ENCODE peak calls at places on chromosomes 6 and 20, in nine cellular contexts. Q is psoas muscle; T is left lung; H is endodermal cell; M is CD4-positive, alpha-beta T cell; L is heart left ventricle; V is trophoblast cell; G is CD8-positive, alpha-beta T cell; Y is GM23338. I is an unnamed sample.

GRCh38 chr20:11716239-11716944 is 201.3 kb upstream of the BTBD3 start:
- DNase-seq in Q (no peak), T (no peak), H (peak), M (no peak), L (no peak), V (peak), G (no peak), Y (peak), I (no peak)

GRCh38 chr6:150566486-150566885 is 33.2 kb upstream of the PLEKHG1 start:
- DNase-seq in Q (no peak), T (no peak), H (no peak), M (no peak), L (no peak), V (no peak), G (no peak), Y (no peak), I (no peak)

GRCh38 chr20:37681384-37681977 is 12.3 kb upstream of the CTNNBL1 start:
- DNase-seq in Q (no peak), T (no peak), H (peak), M (no peak), L (no peak), V (no peak), G (no peak), Y (peak), I (no peak)

GRCh38 chr20:11451793-11452291 is 465.9 kb upstream of the BTBD3 start:
- DNase-seq in Q (no peak), T (no peak), H (peak), M (no peak), L (no peak), V (no peak), G (no peak), Y (peak), I (peak)

GRCh38 chr6:143096403-143096802 is 35.7 kb downstream of the AIG1 start:
- DNase-seq in Q (no peak), T (no peak), H (no peak), M (no peak), L (no peak), V (no peak), G (no peak), Y (no peak), I (no peak)

GRCh38 chr20:3616250-3616649 is 46.9 kb downstream of the GFRA4 start:
- DNase-seq in Q (no peak), T (peak), H (peak), M (no peak), L (peak), V (no peak), G (no peak), Y (peak), I (no peak)

GRCh38 chr6:14412026-14412425 is 294.5 kb downstream of the CD83 start:
- DNase-seq in Q (no peak), T (no peak), H (no peak), M (no peak), L (no peak), V (no peak), G (no peak), Y (no peak), I (no peak)

GRCh38 chr6:67639161-67639560 is 995.9 kb upstream of the ADGRB3 start:
- DNase-seq in Q (no peak), T (no peak), H (no peak), M (no peak), L (no peak), V (no peak), G (no peak), Y (no peak), I (no peak)

GRCh38 chr6:144055121-144055931 is 40.0 kb downstream of the SF3B5 start:
- DNase-seq in Q (no peak), T (no peak), H (no peak), M (peak), L (no peak), V (no peak), G (peak), Y (no peak), I (no peak)

GRCh38 chr6:137000825-137001224 is 43.9 kb downstream of the IL20RA start:
- DNase-seq in Q (no peak), T (no peak), H (no peak), M (no peak), L (no peak), V (no peak), G (no peak), Y (no peak), I (no peak)

GRCh38 chr20:58889334-58890072 is 37.0 kb downstream of the GNAS start:
- DNase-seq in Q (no peak), T (peak), H (no peak), M (no peak), L (no peak), V (no peak), G (no peak), Y (no peak), I (no peak)

GRCh38 chr6:155141002-155141401 is 122.8 kb upstream of the CLDN20 start:
- DNase-seq in Q (no peak), T (no peak), H (no peak), M (no peak), L (no peak), V (no peak), G (no peak), Y (no peak), I (no peak)

GRCh38 chr6:170003027-170003426 is 251.6 kb downstream of the ERMARD start:
- DNase-seq in Q (no peak), T (no peak), H (no peak), M (no peak), L (no peak), V (no peak), G (no peak), Y (no peak), I (no peak)

GRCh38 chr6:118665011-118665410 is 13.6 kb upstream of the CEP85L start:
- DNase-seq in Q (no peak), T (no peak), H (no peak), M (no peak), L (no peak), V (no peak), G (no peak), Y (no peak), I (no peak)

GRCh38 chr6:139325686-139326085 is 33.9 kb upstream of the TXLNB start:
- DNase-seq in Q (no peak), T (no peak), H (no peak), M (no peak), L (no peak), V (no peak), G (no peak), Y (no peak), I (no peak)

GRCh38 chr6:47138046-47138445 is 95.9 kb upstream of the ADGRF1 start:
- DNase-seq in Q (no peak), T (no peak), H (no peak), M (no peak), L (no peak), V (no peak), G (no peak), Y (no peak), I (no peak)

GRCh38 chr20:48665785-48666184 is 162.0 kb downstream of the PREX1 start:
- DNase-seq in Q (no peak), T (no peak), H (no peak), M (no peak), L (no peak), V (no peak), G (no peak), Y (no peak), I (no peak)

GRCh38 chr20:48850681-48851299 is 23.0 kb upstream of the PREX1 start:
- DNase-seq in Q (no peak), T (no peak), H (no peak), M (no peak), L (no peak), V (no peak), G (no peak), Y (no peak), I (no peak)

GRCh38 chr20:17507032-17507431 is 24.1 kb downstream of the BFSP1 start:
- DNase-seq in Q (no peak), T (no peak), H (no peak), M (no peak), L (no peak), V (peak), G (no peak), Y (no peak), I (no peak)

GRCh38 chr6:39930540-39930939 is 3.7 kb downstream of the MOCS1 start:
- DNase-seq in Q (no peak), T (no peak), H (no peak), M (no peak), L (no peak), V (no peak), G (no peak), Y (no peak), I (peak)

GRCh38 chr6:159716247-159717086 is 10.8 kb upstream of the WTAP start:
- DNase-seq in Q (no peak), T (no peak), H (no peak), M (no peak), L (no peak), V (peak), G (no peak), Y (no peak), I (peak)

GRCh38 chr20:58195047-58195446 is 33.4 kb downstream of the ANKRD60 start:
- DNase-seq in Q (no peak), T (no peak), H (no peak), M (no peak), L (no peak), V (no peak), G (no peak), Y (no peak), I (no peak)

GRCh38 chr6:45441811-45442453 is 64.2 kb upstream of the SUPT3H start:
- DNase-seq in Q (no peak), T (no peak), H (no peak), M (no peak), L (no peak), V (no peak), G (no peak), Y (no peak), I (no peak)

GRCh38 chr6:169097336-169098052 is 156.2 kb downstream of the THBS2 start:
- DNase-seq in Q (no peak), T (no peak), H (no peak), M (no peak), L (no peak), V (peak), G (no peak), Y (no peak), I (peak)

GRCh38 chr6:141744194-141744925 is 388.4 kb upstream of the GJE1 start:
- DNase-seq in Q (no peak), T (no peak), H (no peak), M (no peak), L (no peak), V (no peak), G (no peak), Y (no peak), I (no peak)

GRCh38 chr6:44655368-44656342 is 268.1 kb downstream of the CDC5L start:
- DNase-seq in Q (peak), T (peak), H (peak), M (peak), L (peak), V (peak), G (peak), Y (peak), I (peak)

GRCh38 chr20:2256132-2256531 is 39.7 kb upstream of the TGM3 start:
- DNase-seq in Q (no peak), T (no peak), H (no peak), M (no peak), L (no peak), V (no peak), G (no peak), Y (no peak), I (no peak)

GRCh38 chr20:30489604-30490003 is 767.9 kb upstream of the DEFB115 start:
- DNase-seq in Q (no peak), T (peak), H (peak), M (no peak), L (no peak), V (no peak), G (no peak), Y (peak), I (no peak)

GRCh38 chr20:5696011-5696559 is 54.1 kb upstream of the SHLD1 start:
- DNase-seq in Q (peak), T (no peak), H (no peak), M (no peak), L (no peak), V (no peak), G (no peak), Y (no peak), I (peak)

GRCh38 chr20:59015812-59016711 is 3.2 kb upstream of the TUBB1 start:
- DNase-seq in Q (no peak), T (no peak), H (no peak), M (no peak), L (no peak), V (no peak), G (peak), Y (no peak), I (no peak)

DNA sequence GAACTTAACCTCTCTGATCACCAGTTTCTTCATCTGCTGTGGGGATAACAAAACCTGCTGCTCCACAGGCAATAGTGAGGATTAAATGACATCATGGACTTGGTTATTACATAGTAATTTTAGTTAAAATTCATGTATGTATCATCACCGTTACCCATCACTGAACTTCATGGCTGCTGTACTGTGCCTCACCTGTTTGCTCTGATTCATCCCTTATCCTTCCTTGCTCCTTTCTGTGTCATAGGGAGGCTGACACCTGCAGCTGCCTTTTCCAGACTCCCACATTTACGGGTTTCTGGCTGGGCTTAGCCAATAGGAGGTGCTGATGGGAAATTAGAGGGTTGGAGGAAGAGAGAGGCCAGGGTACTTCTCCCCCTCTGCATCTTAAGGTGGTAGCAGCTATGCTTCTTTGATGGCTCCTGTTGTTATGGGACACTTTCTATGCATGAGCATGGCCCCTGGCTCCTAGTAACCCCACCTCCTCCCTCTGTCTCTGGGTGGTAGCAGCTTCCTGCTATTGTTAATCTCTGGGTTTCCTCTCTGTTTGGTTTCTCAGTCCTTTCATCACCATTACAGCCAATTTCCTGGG is 332.1 kb downstream of the DHX35 start:
- DNase-seq in Q (no peak), T (no peak), H (peak), M (no peak), L (no peak), V (no peak), G (no peak), Y (peak), I (no peak)
- H3K27ac ChIP-seq in Q (no peak), T (no peak), H (no peak), M (no peak), L (no peak), V (no peak), G (no peak), Y (no peak), I (no peak)

GRCh38 chr20:45115829-45116228 is 855 bp upstream of the WFDC5 start:
- DNase-seq in Q (no peak), T (no peak), H (no peak), M (no peak), L (no peak), V (no peak), G (no peak), Y (no peak), I (no peak)
- H3K27ac ChIP-seq in Q (no peak), T (no peak), H (no peak), M (no peak), L (no peak), V (no peak), G (no peak), Y (no peak), I (no peak)

DNA sequence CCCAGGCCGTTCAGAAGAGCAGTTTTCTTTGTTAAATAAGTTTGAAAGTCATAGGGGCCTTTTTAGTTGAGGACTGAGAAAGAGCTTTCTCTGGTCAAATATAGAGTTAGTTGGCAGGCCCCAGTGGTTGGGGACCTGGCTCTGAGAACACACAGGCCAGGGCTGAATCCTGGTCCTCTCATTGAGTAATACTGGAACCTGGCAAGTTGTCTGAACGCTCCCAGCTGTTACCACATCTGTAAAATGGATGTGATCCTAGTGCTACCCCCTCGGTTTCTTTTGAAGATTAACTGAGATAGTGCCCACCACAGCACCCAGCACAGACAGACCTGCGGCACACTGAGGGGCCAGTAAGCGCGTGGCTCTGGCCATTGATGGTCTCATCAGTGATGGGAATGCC is 215.5 kb downstream of the ZDHHC14 start:
- DNase-seq in Q (no peak), T (no peak), H (no peak), M (no peak), L (no peak), V (no peak), G (no peak), Y (no peak), I (no peak)
- H3K27ac ChIP-seq in Q (no peak), T (no peak), H (no peak), M (no peak), L (no peak), V (no peak), G (no peak), Y (no peak), I (no peak)

GRCh38 chr6:166251655-166252054 is 56.5 kb downstream of the PRR18 start:
- DNase-seq in Q (no peak), T (no peak), H (no peak), M (no peak), L (no peak), V (no peak), G (no peak), Y (no peak), I (no peak)

GRCh38 chr6:166252601-166253000 is 55.6 kb downstream of the PRR18 start:
- DNase-seq in Q (no peak), T (peak), H (no peak), M (no peak), L (no peak), V (no peak), G (no peak), Y (no peak), I (no peak)

GRCh38 chr6:166257911-166258318 is 50.3 kb downstream of the PRR18 start:
- DNase-seq in Q (no peak), T (no peak), H (no peak), M (no peak), L (no peak), V (no peak), G (peak), Y (no peak), I (no peak)

GRCh38 chr6:166251196-166251595 is 57.0 kb downstream of the PRR18 start:
- DNase-seq in Q (no peak), T (no peak), H (no peak), M (no peak), L (no peak), V (no peak), G (no peak), Y (no peak), I (no peak)

DNA sequence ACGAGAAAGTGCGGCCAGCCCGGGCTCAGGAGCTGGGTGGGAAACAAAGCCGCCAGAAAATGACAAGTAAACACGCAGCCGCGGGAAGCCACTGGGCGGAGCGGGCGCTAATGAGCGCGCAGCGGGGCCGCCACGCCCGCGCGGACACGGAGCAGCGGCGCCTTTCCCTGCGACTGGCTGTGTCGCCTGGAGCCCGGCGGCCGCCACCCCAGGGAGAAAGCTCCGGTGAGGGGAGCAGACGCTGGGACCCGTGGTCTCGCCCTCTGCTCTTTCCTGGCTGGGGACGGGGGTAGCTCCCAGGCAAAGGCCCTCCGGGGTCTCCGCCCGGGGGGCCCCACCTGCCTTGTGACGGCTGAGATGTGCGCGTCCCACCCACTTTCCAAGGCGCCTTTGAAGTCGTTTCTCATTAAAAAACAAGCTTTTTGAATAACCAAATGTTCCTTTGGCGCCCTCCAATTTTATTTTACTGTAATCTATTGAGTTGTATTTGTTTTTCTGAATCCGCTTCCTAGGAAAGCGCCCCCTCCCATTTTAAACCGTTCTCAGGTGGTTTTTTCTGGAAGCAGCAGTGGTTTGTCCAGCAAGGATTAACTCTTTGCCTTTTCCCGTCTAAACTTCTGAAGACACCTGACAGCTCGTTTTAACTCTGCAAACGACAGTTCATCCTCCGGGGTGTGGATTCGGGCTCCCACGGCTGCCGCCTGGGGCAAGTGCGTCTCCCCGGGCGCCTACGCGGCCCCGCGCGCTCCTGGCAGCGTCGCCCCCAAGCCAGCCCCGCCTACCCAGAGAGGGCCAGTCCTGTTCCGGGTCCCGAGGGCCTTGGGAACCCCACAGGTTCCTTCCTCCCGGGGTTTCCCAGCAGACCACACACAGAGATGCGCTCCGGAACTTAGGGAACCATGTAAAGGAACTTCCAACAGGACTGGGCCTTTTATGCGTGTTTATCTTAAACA is 54.6 kb downstream of the PRR18 start:
- DNase-seq in Q (peak), T (peak), H (peak), M (no peak), L (no peak), V (no peak), G (peak), Y (peak), I (no peak)
- H3K27ac ChIP-seq in Q (no peak), T (peak), H (no peak), M (no peak), L (no peak), V (no peak), G (no peak), Y (no peak), I (no peak)

GRCh38 chr6:158019416-158019815 is 37.8 kb downstream of the SYNJ2 start:
- DNase-seq in Q (no peak), T (peak), H (no peak), M (no peak), L (no peak), V (no peak), G (no peak), Y (no peak), I (no peak)
- H3K27ac ChIP-seq in Q (no peak), T (no peak), H (no peak), M (no peak), L (no peak), V (no peak), G (no peak), Y (no peak), I (no peak)

DNA sequence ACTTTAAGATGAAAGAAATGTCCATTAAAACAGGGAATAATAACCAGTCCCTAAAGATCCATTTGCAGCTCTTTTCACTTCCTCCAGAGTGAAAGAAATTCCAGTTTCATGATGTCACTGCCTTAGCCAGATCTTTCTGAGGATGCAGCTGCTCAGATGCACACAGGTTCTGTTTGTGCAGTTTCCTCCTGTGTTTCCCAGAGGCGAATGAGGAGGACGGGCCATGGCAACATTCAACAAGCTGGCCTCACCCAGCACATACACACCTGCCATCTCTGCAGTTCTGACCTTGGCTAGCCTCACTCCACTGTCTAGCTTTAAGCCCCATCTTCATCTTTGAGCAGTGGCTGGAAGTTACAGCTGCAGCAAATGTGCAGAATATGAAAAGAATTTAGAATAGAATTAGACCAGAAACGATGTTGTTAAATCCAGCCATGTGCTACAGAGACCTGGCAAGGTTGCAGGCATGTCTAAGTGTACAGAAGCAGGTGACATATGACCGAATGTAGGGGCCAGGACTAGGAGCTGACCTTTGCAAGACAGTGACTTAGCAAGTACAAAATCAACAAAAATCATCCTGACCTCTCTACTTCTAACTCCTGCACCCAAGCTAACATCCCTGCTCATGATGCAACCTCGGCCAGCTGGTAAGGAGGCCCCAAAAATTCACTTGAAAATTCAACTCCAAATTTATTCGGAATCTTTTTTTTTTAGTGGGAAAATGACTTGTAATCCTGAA is 35.0 kb downstream of the FAM50B start:
- DNase-seq in Q (no peak), T (no peak), H (no peak), M (no peak), L (no peak), V (peak), G (no peak), Y (no peak), I (no peak)
- H3K27ac ChIP-seq in Q (no peak), T (no peak), H (no peak), M (no peak), L (peak), V (no peak), G (no peak), Y (no peak), I (peak)